ENCODE peak calls at places on chromosomes 11 and 22, in seven cellular contexts. O is stromal cell of bone marrow; F is Kasumi-1; V is Calu3; Y is omental fat pad; N is dorsolateral prefrontal cortex; G is activated CD8-positive, alpha-beta memory T cell treated with anti-CD3 and anti-CD28 coated beads for 1 hour. H is an unnamed sample.

GRCh38 chr22:40544758-40545157 is 91.8 kb downstream of the MRTFA start:
- DNase-seq in O (no peak), F (no peak), V (no peak), Y (no peak), N (no peak), G (no peak), H (no peak)

GRCh38 chr22:50656122-50657070 is 16.2 kb upstream of the SHANK3 start:
- DNase-seq in O (no peak), F (peak), V (no peak), Y (no peak), N (no peak), G (no peak), H (peak)

GRCh38 chr22:35301370-35301874 is 1.7 kb downstream of the TOM1 start:
- DNase-seq in O (peak), F (peak), V (peak), Y (peak), N (no peak), G (no peak), H (peak)

GRCh38 chr11:46216040-46216764 is 61.3 kb upstream of the CREB3L1 start:
- DNase-seq in O (no peak), F (no peak), V (no peak), Y (no peak), N (no peak), G (no peak), H (no peak)

GRCh38 chr11:9774591-9775392 is 110.9 kb downstream of the SWAP70 start:
- DNase-seq in O (peak), F (no peak), V (no peak), Y (no peak), N (no peak), G (no peak), H (peak)

GRCh38 chr11:72306186-72306585 is 62.2 kb upstream of the PHOX2A start:
- DNase-seq in O (no peak), F (no peak), V (no peak), Y (no peak), N (peak), G (no peak), H (no peak)

GRCh38 chr22:22881116-22882032 is 6.2 kb upstream of the IGLL5 start:
- DNase-seq in O (no peak), F (no peak), V (no peak), Y (no peak), N (no peak), G (no peak), H (no peak)

GRCh38 chr11:118843518-118843917 is 40.2 kb upstream of the CXCR5 start:
- DNase-seq in O (no peak), F (no peak), V (no peak), Y (no peak), N (no peak), G (no peak), H (no peak)

GRCh38 chr11:10490398-10491232 is 35.6 kb downstream of the AMPD3 start:
- DNase-seq in O (peak), F (no peak), V (peak), Y (peak), N (peak), G (no peak), H (peak)

GRCh38 chr11:2374456-2375201 is 2.5 kb upstream of the CD81 start:
- DNase-seq in O (no peak), F (no peak), V (no peak), Y (no peak), N (no peak), G (no peak), H (no peak)